ENCODE peak calls at places on chromosome 22, in four cellular contexts. One of them, this sample, is unnamed.

GRCh38 chr22:36606114-36606513 is 77.1 kb upstream of the EIF3D start:
- DNase-seq in GM12878: no peak
- DNase-seq in K562: no peak
- DNase-seq in HL-60: no peak
- DNase-seq in this sample: no peak

GRCh38 chr22:20164863-20165262 is 14.0 kb upstream of the CCDC188 start:
- DNase-seq in GM12878: no peak
- DNase-seq in K562: no peak
- DNase-seq in HL-60: no peak
- DNase-seq in this sample: no peak

GRCh38 chr22:38219644-38220043 is 17.9 kb downstream of the MAFF start:
- DNase-seq in GM12878: no peak
- DNase-seq in K562: no peak
- DNase-seq in HL-60: no peak
- DNase-seq in this sample: no peak

GRCh38 chr22:28116261-28116673 is 197.2 kb upstream of the PITPNB start:
- DNase-seq in GM12878: no peak
- DNase-seq in K562: no peak
- DNase-seq in HL-60: no peak
- DNase-seq in this sample: no peak

GRCh38 chr22:20997536-20998257 is 4.2 kb downstream of the THAP7 start:
- DNase-seq in GM12878: no peak
- DNase-seq in K562: no peak
- DNase-seq in HL-60: no peak
- DNase-seq in this sample: no peak

GRCh38 chr22:44645083-44645482 is 56.9 kb upstream of the PRR5 start:
- DNase-seq in GM12878: no peak
- DNase-seq in K562: no peak
- DNase-seq in HL-60: no peak
- DNase-seq in this sample: no peak

GRCh38 chr22:17870408-17870807 is 96.1 kb upstream of the BID start:
- DNase-seq in GM12878: no peak
- DNase-seq in K562: no peak
- DNase-seq in HL-60: no peak
- DNase-seq in this sample: no peak

GRCh38 chr22:38471237-38471636 is 3.3 kb downstream of the KDELR3 start:
- DNase-seq in GM12878: no peak
- DNase-seq in K562: no peak
- DNase-seq in HL-60: no peak
- DNase-seq in this sample: no peak

GRCh38 chr22:19169002-19169946 is 9.3 kb downstream of the SLC25A1 start:
- DNase-seq in GM12878: no peak
- DNase-seq in K562: peak
- DNase-seq in HL-60: no peak
- DNase-seq in this sample: no peak

GRCh38 chr22:29370556-29370955 is 17.8 kb downstream of the AP1B1 start:
- DNase-seq in GM12878: no peak
- DNase-seq in K562: no peak
- DNase-seq in HL-60: no peak
- DNase-seq in this sample: no peak

GRCh38 chr22:41526802-41527799 is 17.2 kb downstream of the POLR3H start:
- DNase-seq in GM12878: no peak
- DNase-seq in K562: peak
- DNase-seq in HL-60: no peak
- DNase-seq in this sample: peak

GRCh38 chr22:44143117-44143495 is 37.6 kb upstream of the PARVG start:
- DNase-seq in GM12878: no peak
- DNase-seq in K562: no peak
- DNase-seq in HL-60: no peak
- DNase-seq in this sample: no peak

GRCh38 chr22:20579273-20580120 is 72.1 kb downstream of the MED15 start:
- DNase-seq in GM12878: no peak
- DNase-seq in K562: no peak
- DNase-seq in HL-60: no peak
- DNase-seq in this sample: no peak

GRCh38 chr22:44248926-44249325 is 63.8 kb downstream of the SHISAL1 start:
- DNase-seq in GM12878: peak
- DNase-seq in K562: no peak
- DNase-seq in HL-60: no peak
- DNase-seq in this sample: no peak

GRCh38 chr22:38083931-38084631 is at the start of gene SLC16A8:
- DNase-seq in GM12878: no peak
- DNase-seq in K562: no peak
- DNase-seq in HL-60: no peak
- DNase-seq in this sample: no peak

GRCh38 chr22:19942071-19942885 is 660 bp upstream of the TXNRD2 start:
- DNase-seq in GM12878: no peak
- DNase-seq in K562: peak
- DNase-seq in HL-60: peak
- DNase-seq in this sample: no peak

GRCh38 chr22:29509298-29509697 is 29.3 kb downstream of the NEFH start:
- DNase-seq in GM12878: no peak
- DNase-seq in K562: no peak
- DNase-seq in HL-60: no peak
- DNase-seq in this sample: no peak

GRCh38 chr22:37623075-37624016 is 14.7 kb downstream of the GGA1 start:
- DNase-seq in GM12878: no peak
- DNase-seq in K562: peak
- DNase-seq in HL-60: no peak
- DNase-seq in this sample: peak

GRCh38 chr22:17888855-17889254 is 114.6 kb upstream of the BID start:
- DNase-seq in GM12878: no peak
- DNase-seq in K562: peak
- DNase-seq in HL-60: no peak
- DNase-seq in this sample: no peak

GRCh38 chr22:36227806-36228205 is 11.5 kb downstream of the APOL2 start:
- DNase-seq in GM12878: no peak
- DNase-seq in K562: no peak
- DNase-seq in HL-60: no peak
- DNase-seq in this sample: no peak

GRCh38 chr22:19943665-19944026 is 2.0 kb upstream of the TXNRD2 start:
- DNase-seq in GM12878: no peak
- DNase-seq in K562: no peak
- DNase-seq in HL-60: peak
- DNase-seq in this sample: no peak

GRCh38 chr22:12601870-12602779 is 2925.9 kb upstream of the OR11H1 start:
- DNase-seq in GM12878: no peak
- DNase-seq in K562: peak
- DNase-seq in HL-60: no peak
- DNase-seq in this sample: no peak

GRCh38 chr22:36151006-36151595 is 9.5 kb downstream of the APOL3 start:
- DNase-seq in GM12878: no peak
- DNase-seq in K562: no peak
- DNase-seq in HL-60: no peak
- DNase-seq in this sample: no peak

GRCh38 chr22:26527574-26528465 is 15.5 kb upstream of the TFIP11 start:
- DNase-seq in GM12878: no peak
- DNase-seq in K562: no peak
- DNase-seq in HL-60: no peak
- DNase-seq in this sample: no peak
- TF ChIP-seq POLR2AphosphoS5 in GM12878: no peak
- TF ChIP-seq POLR2AphosphoS5 in K562: no peak
- TF ChIP-seq POLR2AphosphoS5 in HL-60: no peak
- TF ChIP-seq POLR2AphosphoS5 in this sample: no peak

DNA sequence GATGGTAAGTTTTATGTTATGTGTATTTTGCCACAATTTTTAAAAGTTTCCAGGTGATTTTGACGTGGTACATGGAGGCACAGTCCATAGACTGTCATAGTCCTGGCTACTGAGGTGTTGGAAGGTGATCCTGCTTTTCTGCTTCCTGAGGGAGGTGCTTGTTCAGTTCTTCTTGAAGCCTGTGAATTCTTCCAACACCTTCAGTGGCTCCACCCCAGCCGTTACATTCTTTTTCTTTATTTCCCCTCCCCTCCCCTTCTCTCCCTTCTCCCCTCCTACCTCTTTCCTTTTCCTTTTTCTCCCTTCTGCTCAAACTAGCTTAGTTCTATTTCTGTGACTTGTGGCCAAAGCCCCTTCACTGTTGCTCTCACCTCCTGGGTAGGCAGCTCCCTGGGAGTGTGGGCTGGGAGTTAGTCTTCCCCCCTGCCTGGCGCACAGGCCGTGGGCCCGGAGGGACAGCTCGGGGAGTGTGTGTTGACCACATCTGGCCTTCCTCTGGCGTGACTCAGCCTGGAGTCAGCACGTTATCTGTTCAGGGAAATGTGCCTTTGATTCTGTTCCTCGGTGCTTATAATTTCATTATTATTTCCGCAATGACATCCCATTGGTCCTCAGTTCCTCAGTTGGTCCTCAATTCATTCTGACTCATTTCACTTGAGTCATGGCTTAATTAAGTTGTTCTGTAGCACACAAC is 566.2 kb downstream of the TBC1D22A start:
- DNase-seq in GM12878: no peak
- DNase-seq in K562: peak
- DNase-seq in HL-60: no peak
- DNase-seq in this sample: no peak
- TF ChIP-seq SPI1 in GM12878: no peak
- TF ChIP-seq SPI1 in K562: no peak
- TF ChIP-seq SPI1 in HL-60: no peak
- TF ChIP-seq SPI1 in this sample: no peak

GRCh38 chr22:50445880-50446707 is 28.7 kb downstream of the SBF1 start:
- DNase-seq in GM12878: no peak
- DNase-seq in K562: no peak
- DNase-seq in HL-60: no peak
- DNase-seq in this sample: no peak

GRCh38 chr22:50445071-50445879 is 29.6 kb downstream of the SBF1 start:
- DNase-seq in GM12878: no peak
- DNase-seq in K562: peak
- DNase-seq in HL-60: peak
- DNase-seq in this sample: no peak

GRCh38 chr22:50444663-50445062 is 30.2 kb downstream of the SBF1 start:
- DNase-seq in GM12878: no peak
- DNase-seq in K562: no peak
- DNase-seq in HL-60: no peak
- DNase-seq in this sample: no peak

GRCh38 chr22:50447576-50448551 is 27.0 kb downstream of the SBF1 start:
- DNase-seq in GM12878: no peak
- DNase-seq in K562: no peak
- DNase-seq in HL-60: no peak
- DNase-seq in this sample: no peak

GRCh38 chr22:50446708-50447575 is 27.9 kb downstream of the SBF1 start:
- DNase-seq in GM12878: no peak
- DNase-seq in K562: no peak
- DNase-seq in HL-60: no peak
- DNase-seq in this sample: no peak
- TF ChIP-seq POLR2AphosphoS5 in GM12878: no peak
- TF ChIP-seq POLR2AphosphoS5 in K562: no peak
- TF ChIP-seq POLR2AphosphoS5 in HL-60: no peak
- TF ChIP-seq POLR2AphosphoS5 in this sample: no peak

GRCh38 chr22:48556751-48557150 is 1270.9 kb downstream of the BRD1 start:
- DNase-seq in GM12878: no peak
- DNase-seq in K562: no peak
- DNase-seq in HL-60: no peak
- DNase-seq in this sample: no peak

GRCh38 chr22:48555606-48556005 is 1272.1 kb downstream of the BRD1 start:
- DNase-seq in GM12878: no peak
- DNase-seq in K562: no peak
- DNase-seq in HL-60: no peak
- DNase-seq in this sample: no peak

GRCh38 chr22:48553119-48553518 is 1274.6 kb downstream of the BRD1 start:
- DNase-seq in GM12878: no peak
- DNase-seq in K562: no peak
- DNase-seq in HL-60: no peak
- DNase-seq in this sample: no peak

GRCh38 chr22:48553694-48554308 is 1273.9 kb downstream of the BRD1 start:
- DNase-seq in GM12878: no peak
- DNase-seq in K562: no peak
- DNase-seq in HL-60: no peak
- DNase-seq in this sample: no peak

GRCh38 chr22:48554893-48555552 is 1272.7 kb downstream of the BRD1 start:
- DNase-seq in GM12878: no peak
- DNase-seq in K562: no peak
- DNase-seq in HL-60: no peak
- DNase-seq in this sample: no peak
- TF ChIP-seq SPI1 in GM12878: no peak
- TF ChIP-seq SPI1 in K562: no peak
- TF ChIP-seq SPI1 in HL-60: no peak
- TF ChIP-seq SPI1 in this sample: no peak

DNA sequence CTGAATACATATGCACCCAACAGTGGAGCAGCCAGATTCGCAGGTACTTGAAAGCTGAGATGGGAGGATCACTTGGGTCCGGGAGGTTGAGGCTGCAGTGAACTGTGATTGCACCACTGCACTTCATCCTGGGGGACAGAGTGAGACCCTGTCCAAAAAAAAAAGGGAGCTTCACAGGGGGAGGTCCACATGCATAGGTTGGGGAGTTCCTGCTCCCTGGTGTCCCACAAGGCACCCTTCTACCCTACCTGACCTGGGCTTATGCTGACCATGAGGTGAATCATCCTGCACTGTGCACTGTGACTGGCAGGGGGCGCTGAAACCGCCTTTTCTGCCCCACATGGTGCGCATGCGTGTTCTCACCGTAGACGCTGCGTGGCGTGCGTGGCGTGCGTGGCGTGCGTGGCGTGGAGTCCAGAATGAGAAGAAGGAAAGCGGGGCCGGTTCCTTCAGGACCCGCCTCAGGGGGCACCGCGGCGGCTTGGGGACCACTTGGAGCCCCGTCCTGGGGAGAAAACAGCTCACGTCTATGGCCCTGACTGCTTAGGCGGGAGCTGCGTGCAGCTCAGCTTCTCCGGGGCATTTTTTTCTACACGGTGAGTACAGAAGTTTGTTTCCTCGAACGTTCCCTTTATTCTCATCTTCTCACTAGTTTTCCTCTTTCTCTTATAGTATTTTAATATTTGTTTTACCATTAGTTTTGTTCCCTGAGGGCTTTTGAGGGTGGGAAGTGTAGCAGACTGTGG is 116.6 kb upstream of the GRK3 start:
- DNase-seq in GM12878: peak
- DNase-seq in K562: peak
- DNase-seq in HL-60: peak
- DNase-seq in this sample: peak
- TF ChIP-seq POLR2AphosphoS5 in GM12878: peak
- TF ChIP-seq POLR2AphosphoS5 in K562: peak
- TF ChIP-seq POLR2AphosphoS5 in HL-60: peak
- TF ChIP-seq POLR2AphosphoS5 in this sample: peak

GRCh38 chr22:23207786-23208325 is 27.5 kb downstream of the BCR start:
- DNase-seq in GM12878: no peak
- DNase-seq in K562: peak
- DNase-seq in HL-60: no peak
- DNase-seq in this sample: no peak
- TF ChIP-seq SPI1 in GM12878: no peak
- TF ChIP-seq SPI1 in K562: no peak
- TF ChIP-seq SPI1 in HL-60: no peak
- TF ChIP-seq SPI1 in this sample: no peak

GRCh38 chr22:46107089-46107664 is 43.1 kb upstream of the PPARA start:
- DNase-seq in GM12878: no peak
- DNase-seq in K562: no peak
- DNase-seq in HL-60: no peak
- DNase-seq in this sample: no peak
- TF ChIP-seq POLR2AphosphoS5 in GM12878: no peak
- TF ChIP-seq POLR2AphosphoS5 in K562: no peak
- TF ChIP-seq POLR2AphosphoS5 in HL-60: no peak
- TF ChIP-seq POLR2AphosphoS5 in this sample: no peak

This sample was measured in GM12891.